ENCODE peak calls at places on chromosomes 4 and X, in four cellular contexts. S is GM23338, D is neural progenitor cell, Q is hepatocyte. T is an unnamed sample.

GRCh38 chr4:122832732-122833131 is 6.1 kb downstream of the FGF2 start:
- DNase-seq in S (no peak), D (no peak), Q (no peak), T (no peak)

GRCh38 chr4:116223059-116223732 is 862.2 kb downstream of the TRAM1L1 start:
- DNase-seq in S (no peak), D (no peak), Q (no peak), T (no peak)

GRCh38 chr4:113639311-113639710 is 122.2 kb downstream of the CAMK2D start:
- DNase-seq in S (no peak), D (no peak), Q (no peak), T (peak)

GRCh38 chrX:120769576-120770341 is 105.9 kb downstream of the CT47B1 start:
- DNase-seq in S (peak), D (peak), Q (peak), T (peak)

GRCh38 chrX:44094821-44095530 is 121.8 kb upstream of the NDP start:
- DNase-seq in S (no peak), D (no peak), Q (no peak), T (no peak)

GRCh38 chrX:48800574-48801280 is 1.1 kb upstream of the HDAC6 start:
- DNase-seq in S (no peak), D (no peak), Q (peak), T (peak)

GRCh38 chrX:1102786-1103185 is 109.7 kb downstream of the CRLF2 start:
- DNase-seq in S (no peak), D (no peak), Q (no peak), T (no peak)

GRCh38 chr4:98657531-98658286 is 702 bp downstream of the TSPAN5 start:
- DNase-seq in S (peak), D (peak), Q (peak), T (no peak)

GRCh38 chr4:140856692-140857091 is 100.5 kb upstream of the TBC1D9 start:
- DNase-seq in S (peak), D (peak), Q (peak), T (no peak)

GRCh38 chr4:184776821-184777220 is 42.9 kb upstream of the CENPU start:
- DNase-seq in S (no peak), D (no peak), Q (no peak), T (no peak)

GRCh38 chr4:78779280-78779679 is 3.1 kb downstream of the BMP2K start:
- DNase-seq in S (no peak), D (no peak), Q (no peak), T (no peak)
- H3K27ac ChIP-seq in S (no peak), D (no peak), Q (peak), T (no peak)

GRCh38 chrX:7987160-7987992 is 60.2 kb upstream of the PNPLA4 start:
- DNase-seq in S (no peak), D (no peak), Q (no peak), T (peak)
- TF ChIP-seq EZH2phosphoT487 in S (no peak), D (no peak), Q (no peak), T (no peak)

DNA sequence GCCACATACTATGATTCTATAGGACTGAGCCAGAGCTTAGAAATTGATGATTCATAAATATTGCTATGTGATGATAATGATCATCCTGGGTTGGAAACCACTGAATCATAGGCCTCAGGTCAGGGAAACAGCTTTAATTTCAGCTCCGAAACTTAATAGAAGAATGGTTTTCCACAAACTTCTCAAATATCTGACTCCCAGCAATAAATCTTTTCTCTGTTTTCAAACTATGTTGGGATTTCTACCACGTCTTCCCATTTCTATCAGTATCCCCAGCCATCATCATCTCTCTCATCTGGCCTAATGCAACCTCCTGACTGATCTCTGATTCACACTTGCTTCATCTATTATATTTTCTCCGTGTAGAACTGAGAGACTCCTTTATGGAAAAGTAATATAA is 521.8 kb upstream of the AGA start:
- DNase-seq in S (no peak), D (no peak), Q (no peak), T (no peak)
- H3K27ac ChIP-seq in S (no peak), D (no peak), Q (no peak), T (no peak)

GRCh38 chrX:103061486-103061885 is 2.5 kb downstream of the BEX1 start:
- DNase-seq in S (no peak), D (no peak), Q (no peak), T (no peak)

GRCh38 chrX:103063191-103063845 is 653 bp downstream of the BEX1 start:
- DNase-seq in S (peak), D (peak), Q (peak), T (no peak)

GRCh38 chrX:103063918-103064434 is at the start of gene BEX1:
- DNase-seq in S (peak), D (peak), Q (peak), T (no peak)

DNA sequence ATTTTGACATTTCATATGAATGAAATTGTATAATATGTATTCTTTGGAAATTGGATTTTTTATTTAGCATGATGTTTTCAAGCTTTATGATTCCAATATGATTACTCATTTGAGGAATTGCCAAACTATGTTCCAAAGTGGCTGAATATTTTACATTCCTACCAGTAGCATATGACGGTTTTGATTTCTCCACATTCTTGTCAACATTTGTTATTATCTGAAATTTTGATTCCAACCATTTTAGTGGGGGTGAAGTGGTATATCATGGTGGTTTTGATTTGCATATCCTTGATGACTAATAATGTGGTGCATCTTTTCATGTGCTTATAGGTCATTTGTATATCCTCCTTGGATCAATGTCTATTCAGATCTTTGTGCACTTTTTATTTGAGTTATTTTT is 2.6 kb upstream of the BEX1 start:
- DNase-seq in S (no peak), D (no peak), Q (no peak), T (no peak)
- TF ChIP-seq EZH2phosphoT487 in S (no peak), D (no peak), Q (no peak), T (no peak)

DNA sequence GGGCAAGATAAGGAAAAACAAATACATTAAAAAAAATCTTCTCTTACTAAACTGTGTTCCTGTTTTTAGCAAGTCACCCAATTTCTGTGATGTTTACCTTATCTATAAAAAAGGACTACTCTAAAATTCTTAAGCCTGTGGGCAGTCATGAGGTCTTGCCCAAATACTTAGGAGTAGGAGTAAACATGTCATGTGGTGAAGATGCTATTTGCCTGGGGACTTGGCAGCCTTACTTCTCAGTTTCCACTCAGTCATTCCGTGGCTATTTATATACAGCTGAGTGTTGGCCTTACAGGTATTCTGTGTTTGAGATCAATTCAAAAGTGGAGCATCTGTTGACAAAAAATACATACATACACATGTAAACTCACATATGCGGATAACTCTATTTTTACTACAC is 89.9 kb upstream of the TLR2 start:
- DNase-seq in S (no peak), D (no peak), Q (peak), T (no peak)
- H3K27ac ChIP-seq in S (no peak), D (no peak), Q (peak), T (no peak)

GRCh38 chrX:109902665-109903064 is 100.2 kb upstream of the TMEM164 start:
- DNase-seq in S (no peak), D (no peak), Q (no peak), T (no peak)
- TF ChIP-seq EZH2phosphoT487 in S (no peak), D (no peak), Q (no peak), T (no peak)

GRCh38 chr4:72314869-72315268 is 254.2 kb downstream of the ADAMTS3 start:
- DNase-seq in S (no peak), D (no peak), Q (peak), T (no peak)
- H3K27ac ChIP-seq in S (no peak), D (no peak), Q (no peak), T (no peak)